ENCODE peak calls at places on chromosomes 13 and 19, in ten cellular contexts. F is mucosa of descending colon; R is IMR-90; W is body of pancreas; Z is ovary; L is K562; D is Peyer's patch; T is GM23338; B is neural progenitor cell; J is effector memory CD4-positive, alpha-beta T cell. M is an unnamed sample.

GRCh38 chr19:37948362-37948761 is 41.4 kb downstream of the SIPA1L3 start:
- DNase-seq in F (no peak), R (no peak), W (no peak), Z (no peak), L (no peak), D (no peak), T (no peak), B (no peak), J (no peak), M (no peak)

GRCh38 chr13:99963832-99964339 is 7.7 kb downstream of the ZIC5 start:
- DNase-seq in F (no peak), R (no peak), W (no peak), Z (no peak), L (no peak), D (no peak), T (no peak), B (no peak), J (no peak), M (no peak)

GRCh38 chr19:52570005-52570861 is at the start of gene ZNF701:
- DNase-seq in F (peak; percentile 98), R (peak; percentile 88), W (peak; percentile 95), Z (peak; percentile 94), L (peak; percentile 93), D (peak; percentile 96), T (peak; percentile 94), B (peak; percentile 95), J (peak; percentile 95), M (peak; percentile 97)

GRCh38 chr19:33292595-33293254 is 9.6 kb downstream of the CEBPA start:
- DNase-seq in F (peak; percentile 74), R (no peak), W (no peak), Z (no peak), L (no peak), D (no peak), T (no peak), B (no peak), J (no peak), M (no peak)

GRCh38 chr19:51146751-51147150 is 4.7 kb downstream of the SIGLEC7 start:
- DNase-seq in F (no peak), R (no peak), W (no peak), Z (no peak), L (no peak), D (no peak), T (no peak), B (no peak), J (no peak), M (no peak)

GRCh38 chr13:69565334-69565733 is 542.3 kb upstream of the ATXN8OS start:
- DNase-seq in F (peak; percentile 35), R (no peak), W (no peak), Z (no peak), L (peak; percentile 7), D (no peak), T (peak; percentile 80), B (peak; percentile 56), J (no peak), M (no peak)

GRCh38 chr19:1074512-1075283 is 7.7 kb downstream of the ARHGAP45 start:
- DNase-seq in F (peak; percentile 93), R (no peak), W (peak; percentile 58), Z (no peak), L (peak; percentile 97), D (peak; percentile 94), T (no peak), B (no peak), J (peak; percentile 95), M (peak; percentile 78)

GRCh38 chr13:91714726-91715334 is 316.4 kb downstream of the GPC5 start:
- DNase-seq in F (no peak), R (no peak), W (no peak), Z (no peak), L (no peak), D (no peak), T (peak; percentile 33), B (peak; percentile 4), J (no peak), M (no peak)

GRCh38 chr19:39135701-39136100 is 10.1 kb downstream of the PAK4 start:
- DNase-seq in F (no peak), R (no peak), W (no peak), Z (no peak), L (no peak), D (no peak), T (no peak), B (no peak), J (no peak), M (no peak)

GRCh38 chr19:39138221-39139211 is 12.9 kb downstream of the PAK4 start:
- DNase-seq in F (no peak), R (no peak), W (no peak), Z (no peak), L (no peak), D (no peak), T (no peak), B (no peak), J (no peak), M (no peak)

GRCh38 chr19:39137131-39137530 is 11.5 kb downstream of the PAK4 start:
- DNase-seq in F (no peak), R (no peak), W (no peak), Z (no peak), L (no peak), D (no peak), T (no peak), B (no peak), J (no peak), M (no peak)

GRCh38 chr19:39133431-39134270 is 8.1 kb downstream of the PAK4 start:
- DNase-seq in F (no peak), R (no peak), W (peak; percentile 52), Z (peak; percentile 64), L (peak; percentile 48), D (no peak), T (peak; percentile 48), B (peak; percentile 54), J (no peak), M (no peak)

DNA sequence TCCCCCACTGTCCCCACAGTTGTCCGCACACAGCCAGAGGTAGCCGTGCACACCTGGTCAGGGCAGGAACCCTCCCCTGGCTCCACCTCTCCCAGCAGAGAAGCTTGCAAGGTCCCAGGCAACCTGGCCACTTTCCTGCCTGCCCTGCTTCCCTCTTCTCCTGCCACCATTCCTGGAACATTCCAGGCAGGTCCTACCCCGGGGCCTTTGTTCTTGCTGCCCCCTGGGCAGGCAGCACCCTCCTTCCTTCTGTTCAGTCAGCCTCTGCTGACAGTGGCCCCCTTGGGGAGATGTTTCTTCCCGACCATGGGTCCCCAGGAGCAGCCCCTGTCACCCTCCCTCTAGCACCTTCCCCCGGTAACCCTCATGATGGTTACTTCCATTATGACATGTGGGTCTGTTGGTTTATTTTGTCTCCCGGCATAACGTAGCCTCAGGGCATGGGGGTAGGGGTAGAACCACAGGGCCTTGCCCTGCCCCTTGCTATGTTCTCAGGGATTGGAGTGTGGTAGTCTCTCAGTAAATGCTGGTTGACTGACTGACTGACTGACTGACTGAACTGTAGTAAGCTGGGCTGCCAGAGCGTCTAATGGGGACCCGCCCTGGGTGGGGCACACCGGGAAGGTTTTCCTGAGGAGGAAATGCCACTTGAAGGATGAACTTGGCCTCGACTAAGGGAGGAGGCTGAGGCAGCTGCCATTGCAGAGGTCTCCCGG is 10.8 kb downstream of the PAK4 start:
- DNase-seq in F (peak; percentile 95), R (no peak), W (no peak), Z (no peak), L (no peak), D (no peak), T (no peak), B (no peak), J (no peak), M (no peak)
- H3K4me1 ChIP-seq in F (peaks cover 38% of the 10 kb centered on the region), R (peaks cover 15% of the 10 kb centered on the region), W (peaks cover 92% of the 10 kb centered on the region), Z (peaks cover 40% of the 10 kb centered on the region), L (peaks cover 64% of the 10 kb centered on the region), D (peaks cover 4% of the 10 kb centered on the region), T (peaks cover 76% of the 10 kb centered on the region), B (peaks cover 63% of the 10 kb centered on the region), J (no peaks in the 10 kb centered on the region), M (peaks cover 59% of the 10 kb centered on the region)

DNA sequence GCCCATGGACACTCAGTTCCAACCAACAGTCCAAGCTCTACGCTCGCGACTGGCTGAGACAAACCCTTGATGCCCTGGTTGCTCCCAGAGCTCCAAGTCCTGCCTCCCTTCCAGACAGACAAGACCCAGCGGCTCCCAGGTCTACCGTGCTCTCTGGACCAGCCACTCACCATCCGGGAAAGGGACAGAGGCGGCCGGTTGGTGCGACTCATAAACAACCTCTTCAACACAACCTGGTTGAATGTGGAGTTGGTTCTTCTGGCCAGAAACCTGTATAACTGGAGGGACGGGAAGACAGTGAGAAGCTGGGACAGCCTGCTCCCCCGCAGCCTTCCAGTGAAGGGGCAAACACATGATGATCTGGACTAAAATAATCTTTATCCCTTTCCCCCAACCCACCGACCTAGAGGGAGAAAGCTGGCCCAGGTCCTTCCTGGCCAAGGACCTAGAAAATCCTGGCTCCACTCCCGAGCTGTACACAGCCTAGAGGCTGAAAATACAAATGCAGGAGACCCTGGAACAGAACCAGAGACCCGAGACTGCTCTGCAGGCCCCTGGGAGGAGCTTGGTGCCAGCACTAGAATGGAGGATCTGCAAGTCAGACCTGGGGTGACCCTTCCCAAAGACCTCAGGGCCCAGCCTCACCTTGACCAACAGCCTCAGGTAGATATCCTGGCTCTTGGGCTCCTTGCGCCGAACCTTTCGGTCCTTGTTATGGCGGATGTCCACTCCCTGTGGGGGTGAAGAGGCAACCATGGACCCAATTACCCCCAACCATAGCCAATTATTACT is 1.6 kb downstream of the RPL18 start:
- DNase-seq in F (no peak), R (no peak), W (no peak), Z (no peak), L (no peak), D (no peak), T (no peak), B (no peak), J (no peak), M (no peak)
- H3K4me1 ChIP-seq in F (peaks cover 40% of the 10 kb centered on the region), R (peaks cover 9% of the 10 kb centered on the region), W (peaks cover 37% of the 10 kb centered on the region), Z (peaks cover 4% of the 10 kb centered on the region), L (peaks cover 63% of the 10 kb centered on the region), D (peaks cover 4% of the 10 kb centered on the region), T (peaks cover 39% of the 10 kb centered on the region), B (peaks cover 46% of the 10 kb centered on the region), J (peaks cover 32% of the 10 kb centered on the region), M (peaks cover 44% of the 10 kb centered on the region)

GRCh38 chr19:16366433-16367268 is 42.0 kb downstream of the KLF2 start:
- DNase-seq in F (no peak), R (no peak), W (no peak), Z (no peak), L (no peak), D (peak; percentile 60), T (peak; percentile 53), B (no peak), J (no peak), M (no peak)

GRCh38 chr19:16368385-16369305 is 44.0 kb downstream of the KLF2 start:
- DNase-seq in F (no peak), R (no peak), W (no peak), Z (no peak), L (no peak), D (peak; percentile 64), T (no peak), B (no peak), J (peak; percentile 68), M (no peak)

GRCh38 chr19:16366056-16366432 is 41.4 kb downstream of the KLF2 start:
- DNase-seq in F (no peak), R (no peak), W (no peak), Z (no peak), L (no peak), D (no peak), T (no peak), B (no peak), J (no peak), M (no peak)

GRCh38 chr19:16365300-16365996 is 40.8 kb downstream of the KLF2 start:
- DNase-seq in F (peak; percentile 54), R (no peak), W (no peak), Z (no peak), L (no peak), D (no peak), T (no peak), B (no peak), J (no peak), M (no peak)

DNA sequence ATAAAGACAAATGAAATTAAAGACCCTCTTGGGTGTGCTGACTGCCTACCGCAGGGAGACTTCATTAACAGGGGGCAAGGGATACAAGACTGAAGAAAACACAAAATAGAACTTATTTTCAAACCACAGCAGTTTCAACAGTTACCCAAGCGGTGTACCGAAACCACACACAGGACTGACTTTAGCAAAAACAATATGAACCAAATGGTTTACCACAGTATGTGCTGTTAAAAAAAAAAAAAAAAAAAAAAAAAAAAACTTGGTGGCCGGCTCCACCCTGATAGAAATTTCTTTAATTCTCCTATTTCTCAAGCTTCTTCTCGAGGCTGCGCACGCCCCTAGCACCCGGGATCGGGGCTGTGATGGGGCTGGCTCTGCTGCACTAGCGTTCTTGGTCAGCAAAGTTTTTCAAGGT is 42.6 kb downstream of the KLF2 start:
- DNase-seq in F (no peak), R (no peak), W (no peak), Z (no peak), L (no peak), D (peak; percentile 78), T (no peak), B (no peak), J (peak; percentile 49), M (no peak)
- H3K4me1 ChIP-seq in F (peaks cover 46% of the 10 kb centered on the region), R (no peaks in the 10 kb centered on the region), W (peaks cover 27% of the 10 kb centered on the region), Z (peaks cover 12% of the 10 kb centered on the region), L (peaks cover 29% of the 10 kb centered on the region), D (peaks cover 9% of the 10 kb centered on the region), T (peaks cover 8% of the 10 kb centered on the region), B (no peaks in the 10 kb centered on the region), J (peaks cover 88% of the 10 kb centered on the region), M (peaks cover 5% of the 10 kb centered on the region)

DNA sequence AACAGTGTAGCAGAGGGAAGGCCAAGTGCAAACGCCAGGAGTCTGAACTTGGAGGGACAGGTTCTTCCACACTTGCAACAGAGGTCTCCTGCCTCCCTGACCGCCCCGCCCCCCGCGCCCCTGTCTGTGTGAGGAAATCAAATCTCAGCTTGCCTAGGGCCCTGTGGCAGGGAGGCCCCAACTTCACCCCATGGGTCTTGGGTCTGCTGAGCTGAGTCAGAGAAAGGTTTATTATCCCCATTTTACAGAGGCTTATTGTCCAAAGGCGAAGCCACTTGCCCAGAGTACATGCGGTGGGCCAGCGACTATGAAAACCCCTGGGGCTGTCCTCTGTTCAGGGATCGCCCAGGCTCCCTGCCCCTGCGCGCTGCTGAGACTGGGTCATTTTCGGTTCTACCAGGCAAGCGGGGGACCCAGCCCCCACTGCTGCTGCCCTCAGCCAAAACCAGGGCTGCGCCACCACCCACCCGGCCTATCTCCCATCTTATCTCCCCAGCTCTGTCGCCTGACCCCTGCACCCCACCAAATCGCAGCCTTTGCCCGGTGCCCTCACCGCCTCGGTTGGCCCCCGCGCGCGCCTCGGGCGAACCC is 956 bp upstream of the CERS4 start:
- DNase-seq in F (no peak), R (no peak), W (no peak), Z (peak; percentile 13), L (no peak), D (no peak), T (peak; percentile 69), B (peak; percentile 28), J (no peak), M (peak; percentile 27)
- H3K4me1 ChIP-seq in F (peaks cover 9% of the 10 kb centered on the region), R (peaks cover 4% of the 10 kb centered on the region), W (peaks cover 82% of the 10 kb centered on the region), Z (peaks cover 10% of the 10 kb centered on the region), L (peaks cover 32% of the 10 kb centered on the region), D (peaks cover 2% of the 10 kb centered on the region), T (peaks cover 44% of the 10 kb centered on the region), B (peaks cover 23% of the 10 kb centered on the region), J (peaks cover 20% of the 10 kb centered on the region), M (peaks cover 20% of the 10 kb centered on the region)

M was measured in heart right ventricle.